ENCODE peak calls at places on chromosome X, in nine cellular contexts. Q is H4; B is type B pancreatic cell; Z is T-helper 17 cell; Y is stimulated activated CD8-positive, alpha-beta memory T cell treated with anti-CD3 and anti-CD28 coated beads, Interleukin-7, amount 100 ng/mL, for 24 hours; W is PC-3; S is fibroblast of pulmonary artery; L is stimulated activated CD4-positive, alpha-beta T cell treated with anti-CD3 and anti-CD28 coated beads, Interleukin-15, amount 100 ng/mL, for 1 hour; F is ACHN. C is an unnamed sample.

GRCh38 chrX:151153086-151153485 is 23.3 kb upstream of the GPR50 start:
- DNase-seq in W (peak), Q (peak), Y (no peak), Z (no peak), L (no peak), S (peak), B (no peak), F (peak), C (no peak)

GRCh38 chrX:153164733-153165132 is 14.4 kb upstream of the MAGEA1 start:
- DNase-seq in S (no peak), Z (no peak), F (no peak), W (no peak), Y (no peak), L (no peak), Q (no peak), B (no peak), C (no peak)

GRCh38 chrX:136209016-136209738 is 42.0 kb downstream of the MAP7D3 start:
- DNase-seq in S (peak), B (no peak), Q (peak), L (no peak), Z (peak), W (peak), Y (no peak), F (peak), C (no peak)

GRCh38 chrX:39613508-39613921 is 484.2 kb downstream of the BCOR start:
- DNase-seq in Z (no peak), F (peak), B (peak), Y (no peak), Q (peak), S (peak), L (peak), W (no peak), C (peak)

GRCh38 chrX:81377329-81377728 is 175.4 kb downstream of the SH3BGRL start:
- DNase-seq in W (peak), F (peak), Z (no peak), L (no peak), B (no peak), Q (no peak), Y (no peak), S (peak), C (no peak)

GRCh38 chrX:152989292-152989658 is 4.6 kb downstream of the PNMA5 start:
- DNase-seq in Z (no peak), B (no peak), L (no peak), W (no peak), F (no peak), S (peak), Q (no peak), Y (no peak), C (no peak)

GRCh38 chrX:22855693-22856092 is 144.1 kb upstream of the DDX53 start:
- DNase-seq in B (no peak), Q (no peak), F (no peak), Y (no peak), L (no peak), S (no peak), Z (no peak), W (no peak), C (no peak)

GRCh38 chrX:107741318-107741813 is 34.2 kb downstream of the TSC22D3 start:
- DNase-seq in Q (no peak), Y (no peak), F (no peak), S (no peak), W (no peak), L (no peak), Z (no peak), B (no peak), C (no peak)

GRCh38 chrX:103464774-103465117 is 54.5 kb downstream of the RAB40A start:
- DNase-seq in W (peak), B (no peak), S (peak), Y (peak), F (peak), Z (peak), Q (peak), L (peak), C (no peak)

GRCh38 chrX:19034025-19034424 is 50.1 kb upstream of the PHKA2 start:
- DNase-seq in Y (no peak), S (no peak), Q (no peak), Z (no peak), F (no peak), W (peak), L (no peak), B (no peak), C (no peak)